ENCODE peak calls at places on chromosome 10, in five cellular contexts. G, D, F, B and L are unnamed samples.

GRCh38 chr10:11672836-11673235 is 61.4 kb upstream of the USP6NL start:
- DNase-seq in G (no peak), D (no peak), F (no peak), B (no peak), L (no peak)

GRCh38 chr10:78438094-78438906 is 404.6 kb downstream of the RPS24 start:
- DNase-seq in G (no peak), D (no peak), F (no peak), B (peak; percentile 80), L (no peak)

GRCh38 chr10:44662002-44662401 is 249.1 kb upstream of the TMEM72 start:
- DNase-seq in G (no peak), D (peak; percentile 57), F (peak; percentile 38), B (no peak), L (no peak)

GRCh38 chr10:7529638-7530037 is 118.8 kb upstream of the SFMBT2 start:
- DNase-seq in G (peak; percentile 59), D (no peak), F (peak; percentile 5), B (peak; percentile 66), L (peak; percentile 61)

GRCh38 chr10:14681802-14682201 is 92.9 kb downstream of the FAM107B start:
- DNase-seq in G (no peak), D (no peak), F (no peak), B (no peak), L (no peak)

GRCh38 chr10:126935263-126935946 is 30.2 kb downstream of the DOCK1 start:
- DNase-seq in G (no peak), D (peak; percentile 34), F (peak; percentile 11), B (no peak), L (no peak)

GRCh38 chr10:50496228-50496627 is 127.5 kb downstream of the SGMS1 start:
- DNase-seq in G (no peak), D (no peak), F (no peak), B (no peak), L (no peak)

GRCh38 chr10:16832351-16833080 is 15.3 kb upstream of the RSU1 start:
- DNase-seq in G (no peak), D (peak; percentile 90), F (peak; percentile 28), B (no peak), L (no peak)

GRCh38 chr10:108735380-108735779 is 1187.9 kb downstream of the XPNPEP1 start:
- DNase-seq in G (no peak), D (peak; percentile 32), F (peak; percentile 72), B (no peak), L (no peak)

GRCh38 chr10:17737021-17737965 is 14.7 kb upstream of the TMEM236 start:
- DNase-seq in G (no peak), D (peak; percentile 55), F (peak; percentile 33), B (peak; percentile 26), L (no peak)

GRCh38 chr10:49650724-49651034 is 28.8 kb upstream of the C10orf53 start:
- DNase-seq in G (peak; percentile 22), D (no peak), F (no peak), B (no peak), L (no peak)

GRCh38 chr10:125104559-125104958 is 55.8 kb downstream of the CTBP2 start:
- DNase-seq in G (no peak), D (no peak), F (no peak), B (no peak), L (no peak)

GRCh38 chr10:62726142-62726541 is 78.4 kb upstream of the ADO start:
- DNase-seq in G (no peak), D (no peak), F (no peak), B (no peak), L (no peak)

GRCh38 chr10:116115233-116115632 is 157.8 kb downstream of the GFRA1 start:
- DNase-seq in G (no peak), D (no peak), F (no peak), B (peak; percentile 33), L (no peak)

GRCh38 chr10:69425513-69426298 is 9.0 kb upstream of the TACR2 start:
- DNase-seq in G (no peak), D (no peak), F (no peak), B (no peak), L (peak; percentile 88)

GRCh38 chr10:70191906-70192305 is 21.6 kb upstream of the SAR1A start:
- DNase-seq in G (no peak), D (peak; percentile 95), F (peak; percentile 95), B (no peak), L (peak; percentile 49)

GRCh38 chr10:96831867-96832720 is at the start of gene LCOR:
- DNase-seq in G (peak; percentile 85), D (peak; percentile 86), F (peak; percentile 91), B (peak; percentile 95), L (peak; percentile 81)
- H2BK120ac ChIP-seq in G (no peak within 1 kb of the TSS), D (peak within 1 kb of the TSS; percentile 59), F (peak within 1 kb of the TSS; percentile 96), B (peak within 1 kb of the TSS; percentile 73), L (peak within 1 kb of the TSS; percentile 98)

GRCh38 chr10:102312683-102313082 is 67.4 kb downstream of the GBF1 start:
- DNase-seq in G (no peak), D (peak; percentile 59), F (peak; percentile 24), B (no peak), L (no peak)

GRCh38 chr10:102314801-102315200 is 69.5 kb downstream of the GBF1 start:
- DNase-seq in G (no peak), D (no peak), F (no peak), B (no peak), L (no peak)

GRCh38 chr10:102310356-102311024 is 65.2 kb downstream of the GBF1 start:
- DNase-seq in G (no peak), D (peak; percentile 66), F (peak; percentile 80), B (peak; percentile 60), L (peak; percentile 43)

GRCh38 chr10:102311025-102311420 is 65.7 kb downstream of the GBF1 start:
- DNase-seq in G (no peak), D (peak; percentile 51), F (peak; percentile 81), B (no peak), L (no peak)

GRCh38 chr10:102313221-102313896 is 68.0 kb downstream of the GBF1 start:
- DNase-seq in G (no peak), D (no peak), F (peak; percentile 41), B (no peak), L (no peak)
- H3K18ac ChIP-seq in G (no peak overlapping the region), D (peak overlapping the region; percentile 3), F (no peak overlapping the region), B (no peak overlapping the region), L (no peak overlapping the region)

GRCh38 chr10:101959349-101959916 is 96.5 kb downstream of the ARMH3 start:
- DNase-seq in G (no peak), D (no peak), F (no peak), B (no peak), L (no peak)

GRCh38 chr10:101961591-101962498 is 94.1 kb downstream of the ARMH3 start:
- DNase-seq in G (no peak), D (peak; percentile 41), F (peak; percentile 50), B (no peak), L (peak; percentile 65)

GRCh38 chr10:101958691-101959090 is 97.3 kb downstream of the ARMH3 start:
- DNase-seq in G (no peak), D (no peak), F (no peak), B (no peak), L (no peak)

GRCh38 chr10:101956898-101957297 is 99.1 kb downstream of the ARMH3 start:
- DNase-seq in G (no peak), D (no peak), F (no peak), B (no peak), L (no peak)

DNA sequence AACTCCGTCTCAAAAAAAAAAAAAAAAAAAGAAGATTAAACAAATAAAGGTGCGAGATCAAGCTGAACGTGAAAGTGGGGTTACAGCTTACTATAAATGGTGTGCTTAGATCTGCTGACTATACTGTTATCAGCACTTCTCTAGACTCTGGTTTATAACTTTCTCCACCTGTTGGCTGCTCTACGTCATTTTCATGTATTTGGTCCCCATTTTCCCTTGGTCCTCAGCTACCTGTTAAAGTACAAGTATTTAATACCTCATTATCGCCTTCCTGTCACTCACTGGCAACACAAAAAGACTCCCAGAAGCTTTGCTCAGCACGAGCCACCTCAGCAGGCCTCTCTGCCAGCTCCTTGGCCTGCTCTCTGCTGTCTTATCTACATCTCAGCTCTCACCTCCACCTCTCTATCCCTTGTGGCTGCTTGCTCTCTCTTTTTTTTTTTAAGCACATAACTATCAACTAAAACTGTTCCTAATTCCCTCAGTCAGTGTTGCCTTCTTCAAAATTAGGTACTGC is 95.0 kb downstream of the ARMH3 start:
- DNase-seq in G (no peak), D (no peak), F (no peak), B (peak; percentile 84), L (no peak)
- H2BK120ac ChIP-seq in G (no peak overlapping the region), D (no peak overlapping the region), F (no peak overlapping the region), B (no peak overlapping the region), L (no peak overlapping the region)

GRCh38 chr10:3432089-3432488 is 259.5 kb upstream of the PITRM1 start:
- DNase-seq in G (no peak), D (no peak), F (no peak), B (no peak), L (no peak)
- H3K18ac ChIP-seq in G (no peak overlapping the region), D (no peak overlapping the region), F (no peak overlapping the region), B (no peak overlapping the region), L (no peak overlapping the region)

DNA sequence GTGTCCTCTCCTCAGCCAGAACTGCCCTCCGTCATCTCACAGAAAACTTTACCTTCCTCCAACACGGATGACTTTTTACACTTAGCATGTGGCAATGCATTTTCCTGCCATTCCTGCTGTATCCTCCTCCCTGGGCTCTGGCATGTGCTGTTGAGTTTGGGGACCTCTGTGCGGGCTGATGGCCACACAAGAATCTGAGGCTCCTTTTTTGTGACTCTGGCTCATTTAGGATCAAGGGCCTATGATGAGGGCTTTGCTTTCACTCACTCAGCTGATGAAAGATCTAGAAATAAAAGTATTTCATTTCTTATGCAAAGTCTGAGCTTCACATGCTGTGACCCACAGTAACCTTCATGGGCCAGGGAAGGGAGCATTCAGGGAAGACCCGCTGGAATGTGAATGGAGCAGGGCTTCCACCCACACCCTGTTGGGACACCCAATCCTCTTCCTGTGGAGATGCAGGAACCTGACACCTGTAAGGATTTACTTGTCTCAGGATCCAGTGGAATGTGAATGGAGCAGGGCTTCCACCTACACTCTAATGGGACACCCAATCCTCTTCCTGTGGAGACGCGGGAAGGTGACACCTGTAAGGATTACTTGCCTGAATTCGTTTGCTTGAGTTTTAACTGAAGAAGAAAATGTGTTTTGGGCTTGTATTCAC is 500.3 kb upstream of the MKI67 start:
- DNase-seq in G (peak; percentile 68), D (no peak), F (no peak), B (peak; percentile 92), L (no peak)
- H2BK120ac ChIP-seq in G (no peak overlapping the region), D (no peak overlapping the region), F (no peak overlapping the region), B (no peak overlapping the region), L (peak overlapping the region; percentile 8)

GRCh38 chr10:131556897-131557500 is 245.5 kb upstream of the TCERG1L start:
- DNase-seq in G (no peak), D (no peak), F (no peak), B (no peak), L (no peak)

GRCh38 chr10:131561897-131562296 is 250.4 kb upstream of the TCERG1L start:
- DNase-seq in G (no peak), D (no peak), F (no peak), B (no peak), L (no peak)

GRCh38 chr10:131560166-131560565 is 248.6 kb upstream of the TCERG1L start:
- DNase-seq in G (no peak), D (no peak), F (no peak), B (no peak), L (no peak)

GRCh38 chr10:131560726-131561390 is 249.3 kb upstream of the TCERG1L start:
- DNase-seq in G (no peak), D (no peak), F (no peak), B (no peak), L (no peak)

GRCh38 chr10:131559450-131559911 is 248.0 kb upstream of the TCERG1L start:
- DNase-seq in G (no peak), D (no peak), F (no peak), B (no peak), L (no peak)
- H3K18ac ChIP-seq in G (no peak overlapping the region), D (no peak overlapping the region), F (no peak overlapping the region), B (no peak overlapping the region), L (no peak overlapping the region)